ENCODE peak calls at places on chromosome 1, in four cellular contexts. One of them, this sample, is unnamed.

GRCh38 chr1:198264271-198264670 is 107.5 kb downstream of the NEK7 start:
- DNase-seq in NB4: no peak
- DNase-seq in stimulated activated CD8-positive, alpha-beta memory T cell treated with anti-CD3 and anti-CD28 coated beads, Interleukin-4, amount 100 ng/mL, for 1 hour: no peak
- DNase-seq in AG20443: no peak
- DNase-seq in this sample: no peak

GRCh38 chr1:247453256-247453655 is 4.6 kb downstream of the OR2B11 start:
- DNase-seq in NB4: peak; percentile 58
- DNase-seq in stimulated activated CD8-positive, alpha-beta memory T cell treated with anti-CD3 and anti-CD28 coated beads, Interleukin-4, amount 100 ng/mL, for 1 hour: no peak
- DNase-seq in AG20443: no peak
- DNase-seq in this sample: no peak

GRCh38 chr1:74579425-74579824 is 67.0 kb upstream of the LRRC53 start:
- DNase-seq in NB4: no peak
- DNase-seq in stimulated activated CD8-positive, alpha-beta memory T cell treated with anti-CD3 and anti-CD28 coated beads, Interleukin-4, amount 100 ng/mL, for 1 hour: no peak
- DNase-seq in AG20443: no peak
- DNase-seq in this sample: no peak

GRCh38 chr1:161082996-161083742 is 6.2 kb downstream of the NECTIN4 start:
- DNase-seq in NB4: peak; percentile 97
- DNase-seq in stimulated activated CD8-positive, alpha-beta memory T cell treated with anti-CD3 and anti-CD28 coated beads, Interleukin-4, amount 100 ng/mL, for 1 hour: no peak
- DNase-seq in AG20443: peak; percentile 96
- DNase-seq in this sample: no peak

GRCh38 chr1:205275133-205275532 is 46.4 kb downstream of the NUAK2 start:
- DNase-seq in NB4: no peak
- DNase-seq in stimulated activated CD8-positive, alpha-beta memory T cell treated with anti-CD3 and anti-CD28 coated beads, Interleukin-4, amount 100 ng/mL, for 1 hour: no peak
- DNase-seq in AG20443: no peak
- DNase-seq in this sample: no peak

GRCh38 chr1:107486365-107486764 is 345.5 kb downstream of the NTNG1 start:
- DNase-seq in NB4: no peak
- DNase-seq in stimulated activated CD8-positive, alpha-beta memory T cell treated with anti-CD3 and anti-CD28 coated beads, Interleukin-4, amount 100 ng/mL, for 1 hour: no peak
- DNase-seq in AG20443: no peak
- DNase-seq in this sample: no peak

GRCh38 chr1:69201716-69202115 is 366.0 kb upstream of the LRRC7 start:
- DNase-seq in NB4: no peak
- DNase-seq in stimulated activated CD8-positive, alpha-beta memory T cell treated with anti-CD3 and anti-CD28 coated beads, Interleukin-4, amount 100 ng/mL, for 1 hour: no peak
- DNase-seq in AG20443: no peak
- DNase-seq in this sample: no peak

GRCh38 chr1:6872573-6873261 is 87.5 kb downstream of the CAMTA1 start:
- DNase-seq in NB4: no peak
- DNase-seq in stimulated activated CD8-positive, alpha-beta memory T cell treated with anti-CD3 and anti-CD28 coated beads, Interleukin-4, amount 100 ng/mL, for 1 hour: no peak
- DNase-seq in AG20443: no peak
- DNase-seq in this sample: no peak

GRCh38 chr1:24416666-24417391 is 1.2 kb downstream of the NIPAL3 start:
- DNase-seq in NB4: peak; percentile 42
- DNase-seq in stimulated activated CD8-positive, alpha-beta memory T cell treated with anti-CD3 and anti-CD28 coated beads, Interleukin-4, amount 100 ng/mL, for 1 hour: no peak
- DNase-seq in AG20443: peak; percentile 73
- DNase-seq in this sample: no peak

GRCh38 chr1:85366391-85366790 is 90.0 kb upstream of the BCL10 start:
- DNase-seq in NB4: no peak
- DNase-seq in stimulated activated CD8-positive, alpha-beta memory T cell treated with anti-CD3 and anti-CD28 coated beads, Interleukin-4, amount 100 ng/mL, for 1 hour: no peak
- DNase-seq in AG20443: peak; percentile 65
- DNase-seq in this sample: no peak

GRCh38 chr1:167121375-167122120 is 27.7 kb downstream of the STYXL2 start:
- DNase-seq in NB4: no peak
- DNase-seq in stimulated activated CD8-positive, alpha-beta memory T cell treated with anti-CD3 and anti-CD28 coated beads, Interleukin-4, amount 100 ng/mL, for 1 hour: no peak
- DNase-seq in AG20443: peak; percentile 59
- DNase-seq in this sample: no peak

GRCh38 chr1:51519857-51520699 is 1.0 kb upstream of the EPS15 start:
- DNase-seq in NB4: no peak
- DNase-seq in stimulated activated CD8-positive, alpha-beta memory T cell treated with anti-CD3 and anti-CD28 coated beads, Interleukin-4, amount 100 ng/mL, for 1 hour: no peak
- DNase-seq in AG20443: peak; percentile 45
- DNase-seq in this sample: no peak

GRCh38 chr1:164559342-164560070 is 522 bp downstream of the PBX1 start:
- DNase-seq in NB4: no peak
- DNase-seq in stimulated activated CD8-positive, alpha-beta memory T cell treated with anti-CD3 and anti-CD28 coated beads, Interleukin-4, amount 100 ng/mL, for 1 hour: no peak
- DNase-seq in AG20443: peak; percentile 30
- DNase-seq in this sample: no peak

GRCh38 chr1:229272164-229273158 is 1.6 kb downstream of the RAB4A start:
- DNase-seq in NB4: peak; percentile 51
- DNase-seq in stimulated activated CD8-positive, alpha-beta memory T cell treated with anti-CD3 and anti-CD28 coated beads, Interleukin-4, amount 100 ng/mL, for 1 hour: no peak
- DNase-seq in AG20443: no peak
- DNase-seq in this sample: no peak

GRCh38 chr1:104630567-104630966 is 880.9 kb downstream of the AMY1C start:
- DNase-seq in NB4: no peak
- DNase-seq in stimulated activated CD8-positive, alpha-beta memory T cell treated with anti-CD3 and anti-CD28 coated beads, Interleukin-4, amount 100 ng/mL, for 1 hour: no peak
- DNase-seq in AG20443: no peak
- DNase-seq in this sample: no peak

GRCh38 chr1:2145946-2146835 is 48.4 kb downstream of the FAAP20 start:
- DNase-seq in NB4: peak; percentile 94
- DNase-seq in stimulated activated CD8-positive, alpha-beta memory T cell treated with anti-CD3 and anti-CD28 coated beads, Interleukin-4, amount 100 ng/mL, for 1 hour: no peak
- DNase-seq in AG20443: no peak
- DNase-seq in this sample: no peak

GRCh38 chr1:218933526-218933925 is 240.2 kb upstream of the LYPLAL1 start:
- DNase-seq in NB4: no peak
- DNase-seq in stimulated activated CD8-positive, alpha-beta memory T cell treated with anti-CD3 and anti-CD28 coated beads, Interleukin-4, amount 100 ng/mL, for 1 hour: no peak
- DNase-seq in AG20443: no peak
- DNase-seq in this sample: no peak

GRCh38 chr1:1134300-1134961 is 18.5 kb upstream of the C1orf159 start:
- DNase-seq in NB4: no peak
- DNase-seq in stimulated activated CD8-positive, alpha-beta memory T cell treated with anti-CD3 and anti-CD28 coated beads, Interleukin-4, amount 100 ng/mL, for 1 hour: no peak
- DNase-seq in AG20443: no peak
- DNase-seq in this sample: no peak

GRCh38 chr1:11569551-11569950 is 84.7 kb downstream of the FBXO2 start:
- DNase-seq in NB4: no peak
- DNase-seq in stimulated activated CD8-positive, alpha-beta memory T cell treated with anti-CD3 and anti-CD28 coated beads, Interleukin-4, amount 100 ng/mL, for 1 hour: no peak
- DNase-seq in AG20443: no peak
- DNase-seq in this sample: no peak

GRCh38 chr1:102174259-102174863 is 177.6 kb upstream of the OLFM3 start:
- DNase-seq in NB4: peak; percentile 16
- DNase-seq in stimulated activated CD8-positive, alpha-beta memory T cell treated with anti-CD3 and anti-CD28 coated beads, Interleukin-4, amount 100 ng/mL, for 1 hour: no peak
- DNase-seq in AG20443: no peak
- DNase-seq in this sample: no peak

GRCh38 chr1:170929835-170930554 is 5.3 kb upstream of the MROH9 start:
- DNase-seq in NB4: peak; percentile 50
- DNase-seq in stimulated activated CD8-positive, alpha-beta memory T cell treated with anti-CD3 and anti-CD28 coated beads, Interleukin-4, amount 100 ng/mL, for 1 hour: no peak
- DNase-seq in AG20443: peak; percentile 81
- DNase-seq in this sample: no peak

GRCh38 chr1:9322845-9323244 is 30.2 kb downstream of the SPSB1 start:
- DNase-seq in NB4: no peak
- DNase-seq in stimulated activated CD8-positive, alpha-beta memory T cell treated with anti-CD3 and anti-CD28 coated beads, Interleukin-4, amount 100 ng/mL, for 1 hour: no peak
- DNase-seq in AG20443: no peak
- DNase-seq in this sample: no peak

GRCh38 chr1:85320371-85321131 is 44.1 kb upstream of the BCL10 start:
- DNase-seq in NB4: no peak
- DNase-seq in stimulated activated CD8-positive, alpha-beta memory T cell treated with anti-CD3 and anti-CD28 coated beads, Interleukin-4, amount 100 ng/mL, for 1 hour: no peak
- DNase-seq in AG20443: no peak
- DNase-seq in this sample: no peak

GRCh38 chr1:81512242-81512641 is 288.5 kb upstream of the ADGRL2 start:
- DNase-seq in NB4: no peak
- DNase-seq in stimulated activated CD8-positive, alpha-beta memory T cell treated with anti-CD3 and anti-CD28 coated beads, Interleukin-4, amount 100 ng/mL, for 1 hour: no peak
- DNase-seq in AG20443: no peak
- DNase-seq in this sample: no peak

GRCh38 chr1:171222961-171223360 is 25.3 kb upstream of the FMO1 start:
- DNase-seq in NB4: no peak
- DNase-seq in stimulated activated CD8-positive, alpha-beta memory T cell treated with anti-CD3 and anti-CD28 coated beads, Interleukin-4, amount 100 ng/mL, for 1 hour: no peak
- DNase-seq in AG20443: no peak
- DNase-seq in this sample: no peak

GRCh38 chr1:67827688-67828087 is 5.6 kb downstream of the GNG12 start:
- DNase-seq in NB4: no peak
- DNase-seq in stimulated activated CD8-positive, alpha-beta memory T cell treated with anti-CD3 and anti-CD28 coated beads, Interleukin-4, amount 100 ng/mL, for 1 hour: no peak
- DNase-seq in AG20443: no peak
- DNase-seq in this sample: no peak

GRCh38 chr1:12546771-12547585 is 71.0 kb downstream of the DHRS3 start:
- DNase-seq in NB4: no peak
- DNase-seq in stimulated activated CD8-positive, alpha-beta memory T cell treated with anti-CD3 and anti-CD28 coated beads, Interleukin-4, amount 100 ng/mL, for 1 hour: no peak
- DNase-seq in AG20443: no peak
- DNase-seq in this sample: no peak

GRCh38 chr1:113886417-113887391 is 677 bp downstream of the BCL2L15 start:
- DNase-seq in NB4: no peak
- DNase-seq in stimulated activated CD8-positive, alpha-beta memory T cell treated with anti-CD3 and anti-CD28 coated beads, Interleukin-4, amount 100 ng/mL, for 1 hour: no peak
- DNase-seq in AG20443: no peak
- DNase-seq in this sample: no peak

GRCh38 chr1:6774381-6774780 is 10.9 kb upstream of the CAMTA1 start:
- DNase-seq in NB4: no peak
- DNase-seq in stimulated activated CD8-positive, alpha-beta memory T cell treated with anti-CD3 and anti-CD28 coated beads, Interleukin-4, amount 100 ng/mL, for 1 hour: no peak
- DNase-seq in AG20443: no peak
- DNase-seq in this sample: no peak

GRCh38 chr1:168794057-168794456 is 65.1 kb upstream of the DPT start:
- DNase-seq in NB4: no peak
- DNase-seq in stimulated activated CD8-positive, alpha-beta memory T cell treated with anti-CD3 and anti-CD28 coated beads, Interleukin-4, amount 100 ng/mL, for 1 hour: no peak
- DNase-seq in AG20443: no peak
- DNase-seq in this sample: no peak

GRCh38 chr1:108742268-108742667 is 4.2 kb upstream of the STXBP3 start:
- DNase-seq in NB4: no peak
- DNase-seq in stimulated activated CD8-positive, alpha-beta memory T cell treated with anti-CD3 and anti-CD28 coated beads, Interleukin-4, amount 100 ng/mL, for 1 hour: no peak
- DNase-seq in AG20443: no peak
- DNase-seq in this sample: no peak

GRCh38 chr1:1267488-1268283 is 6.0 kb downstream of the UBE2J2 start:
- DNase-seq in NB4: no peak
- DNase-seq in stimulated activated CD8-positive, alpha-beta memory T cell treated with anti-CD3 and anti-CD28 coated beads, Interleukin-4, amount 100 ng/mL, for 1 hour: no peak
- DNase-seq in AG20443: no peak
- DNase-seq in this sample: no peak

GRCh38 chr1:81802601-81803422 is 2.1 kb downstream of the ADGRL2 start:
- DNase-seq in NB4: no peak
- DNase-seq in stimulated activated CD8-positive, alpha-beta memory T cell treated with anti-CD3 and anti-CD28 coated beads, Interleukin-4, amount 100 ng/mL, for 1 hour: no peak
- DNase-seq in AG20443: peak; percentile 84
- DNase-seq in this sample: no peak

GRCh38 chr1:63730211-63730610 is 43.6 kb upstream of the ROR1 start:
- DNase-seq in NB4: no peak
- DNase-seq in stimulated activated CD8-positive, alpha-beta memory T cell treated with anti-CD3 and anti-CD28 coated beads, Interleukin-4, amount 100 ng/mL, for 1 hour: no peak
- DNase-seq in AG20443: no peak
- DNase-seq in this sample: no peak

GRCh38 chr1:36342426-36343185 is 19.2 kb upstream of the EVA1B start:
- DNase-seq in NB4: peak; percentile 58
- DNase-seq in stimulated activated CD8-positive, alpha-beta memory T cell treated with anti-CD3 and anti-CD28 coated beads, Interleukin-4, amount 100 ng/mL, for 1 hour: no peak
- DNase-seq in AG20443: peak; percentile 77
- DNase-seq in this sample: peak; percentile 50

GRCh38 chr1:53604291-53604919 is 134.6 kb downstream of the GLIS1 start:
- DNase-seq in NB4: no peak
- DNase-seq in stimulated activated CD8-positive, alpha-beta memory T cell treated with anti-CD3 and anti-CD28 coated beads, Interleukin-4, amount 100 ng/mL, for 1 hour: no peak
- DNase-seq in AG20443: no peak
- DNase-seq in this sample: no peak

GRCh38 chr1:79100385-79100784 is 93.9 kb upstream of the ADGRL4 start:
- DNase-seq in NB4: no peak
- DNase-seq in stimulated activated CD8-positive, alpha-beta memory T cell treated with anti-CD3 and anti-CD28 coated beads, Interleukin-4, amount 100 ng/mL, for 1 hour: no peak
- DNase-seq in AG20443: peak; percentile 62
- DNase-seq in this sample: no peak

GRCh38 chr1:218377143-218377660 is 32.1 kb downstream of the TGFB2 start:
- DNase-seq in NB4: peak; percentile 85
- DNase-seq in stimulated activated CD8-positive, alpha-beta memory T cell treated with anti-CD3 and anti-CD28 coated beads, Interleukin-4, amount 100 ng/mL, for 1 hour: no peak
- DNase-seq in AG20443: peak; percentile 85
- DNase-seq in this sample: no peak

GRCh38 chr1:23395162-23395724 is 25.6 kb upstream of the ZNF436 start:
- DNase-seq in NB4: no peak
- DNase-seq in stimulated activated CD8-positive, alpha-beta memory T cell treated with anti-CD3 and anti-CD28 coated beads, Interleukin-4, amount 100 ng/mL, for 1 hour: no peak
- DNase-seq in AG20443: no peak
- DNase-seq in this sample: no peak